ENCODE peak calls at places on chromosomes 3 and 15, in eight cellular contexts. One of them, this sample, is unnamed.
A peak's percentile ranks its signal among the peaks of the same experiment; 100 is the strongest.

GRCh38 chr3:100033184-100033583 is 81.1 kb downstream of the FILIP1L start:
- DNase-seq in NCI-H69: no peak
- DNase-seq in activated CD4-positive, alpha-beta T cell treated with anti-CD3 and anti-CD28 coated beads, Interleukin-2, amount 50 U/mL, for 4 hours: no peak
- DNase-seq in IMR-90: peak; percentile 81
- DNase-seq in stimulated activated CD4-positive, alpha-beta T cell treated with anti-CD3 and anti-CD28 coated beads, Interleukin-2, amount 100 ng/mL, for 48 hours: no peak
- DNase-seq in AG10803: peak; percentile 83
- DNase-seq in SK-N-DZ: no peak
- DNase-seq in NK-92 treated with Interleukin-12 subunit alpha and Interleukin-12 subunit beta, amount 100 ng/mL, for 24 hours: no peak
- DNase-seq in this sample: peak; percentile 36

GRCh38 chr3:169575381-169575780 is 88.1 kb downstream of the MECOM start:
- DNase-seq in NCI-H69: peak; percentile 96
- DNase-seq in activated CD4-positive, alpha-beta T cell treated with anti-CD3 and anti-CD28 coated beads, Interleukin-2, amount 50 U/mL, for 4 hours: no peak
- DNase-seq in IMR-90: peak; percentile 45
- DNase-seq in stimulated activated CD4-positive, alpha-beta T cell treated with anti-CD3 and anti-CD28 coated beads, Interleukin-2, amount 100 ng/mL, for 48 hours: no peak
- DNase-seq in AG10803: peak; percentile 9
- DNase-seq in SK-N-DZ: no peak
- DNase-seq in NK-92 treated with Interleukin-12 subunit alpha and Interleukin-12 subunit beta, amount 100 ng/mL, for 24 hours: no peak
- DNase-seq in this sample: peak; percentile 47

GRCh38 chr15:81531141-81531592 is 157.2 kb upstream of the TMC3 start:
- DNase-seq in NCI-H69: no peak
- DNase-seq in activated CD4-positive, alpha-beta T cell treated with anti-CD3 and anti-CD28 coated beads, Interleukin-2, amount 50 U/mL, for 4 hours: no peak
- DNase-seq in IMR-90: peak; percentile 10
- DNase-seq in stimulated activated CD4-positive, alpha-beta T cell treated with anti-CD3 and anti-CD28 coated beads, Interleukin-2, amount 100 ng/mL, for 48 hours: no peak
- DNase-seq in AG10803: no peak
- DNase-seq in SK-N-DZ: no peak
- DNase-seq in NK-92 treated with Interleukin-12 subunit alpha and Interleukin-12 subunit beta, amount 100 ng/mL, for 24 hours: no peak
- DNase-seq in this sample: peak; percentile 10

GRCh38 chr3:153621988-153622387 is 460.0 kb downstream of the RAP2B start:
- DNase-seq in NCI-H69: peak; percentile 7
- DNase-seq in activated CD4-positive, alpha-beta T cell treated with anti-CD3 and anti-CD28 coated beads, Interleukin-2, amount 50 U/mL, for 4 hours: no peak
- DNase-seq in IMR-90: no peak
- DNase-seq in stimulated activated CD4-positive, alpha-beta T cell treated with anti-CD3 and anti-CD28 coated beads, Interleukin-2, amount 100 ng/mL, for 48 hours: no peak
- DNase-seq in AG10803: no peak
- DNase-seq in SK-N-DZ: no peak
- DNase-seq in NK-92 treated with Interleukin-12 subunit alpha and Interleukin-12 subunit beta, amount 100 ng/mL, for 24 hours: no peak
- DNase-seq in this sample: no peak

GRCh38 chr3:133295199-133295901 is 104.5 kb upstream of the BFSP2 start:
- DNase-seq in NCI-H69: peak; percentile 85
- DNase-seq in activated CD4-positive, alpha-beta T cell treated with anti-CD3 and anti-CD28 coated beads, Interleukin-2, amount 50 U/mL, for 4 hours: no peak
- DNase-seq in IMR-90: peak; percentile 81
- DNase-seq in stimulated activated CD4-positive, alpha-beta T cell treated with anti-CD3 and anti-CD28 coated beads, Interleukin-2, amount 100 ng/mL, for 48 hours: no peak
- DNase-seq in AG10803: peak; percentile 37
- DNase-seq in SK-N-DZ: no peak
- DNase-seq in NK-92 treated with Interleukin-12 subunit alpha and Interleukin-12 subunit beta, amount 100 ng/mL, for 24 hours: no peak
- DNase-seq in this sample: peak; percentile 54

GRCh38 chr3:128167973-128168674 is 14.8 kb downstream of the EEFSEC start:
- DNase-seq in NCI-H69: peak; percentile 24
- DNase-seq in activated CD4-positive, alpha-beta T cell treated with anti-CD3 and anti-CD28 coated beads, Interleukin-2, amount 50 U/mL, for 4 hours: no peak
- DNase-seq in IMR-90: no peak
- DNase-seq in stimulated activated CD4-positive, alpha-beta T cell treated with anti-CD3 and anti-CD28 coated beads, Interleukin-2, amount 100 ng/mL, for 48 hours: no peak
- DNase-seq in AG10803: peak; percentile 18
- DNase-seq in SK-N-DZ: no peak
- DNase-seq in NK-92 treated with Interleukin-12 subunit alpha and Interleukin-12 subunit beta, amount 100 ng/mL, for 24 hours: no peak
- DNase-seq in this sample: no peak

GRCh38 chr3:191047930-191048329 is 151.1 kb upstream of the OSTN start:
- DNase-seq in NCI-H69: no peak
- DNase-seq in activated CD4-positive, alpha-beta T cell treated with anti-CD3 and anti-CD28 coated beads, Interleukin-2, amount 50 U/mL, for 4 hours: no peak
- DNase-seq in IMR-90: peak; percentile 50
- DNase-seq in stimulated activated CD4-positive, alpha-beta T cell treated with anti-CD3 and anti-CD28 coated beads, Interleukin-2, amount 100 ng/mL, for 48 hours: no peak
- DNase-seq in AG10803: no peak
- DNase-seq in SK-N-DZ: no peak
- DNase-seq in NK-92 treated with Interleukin-12 subunit alpha and Interleukin-12 subunit beta, amount 100 ng/mL, for 24 hours: no peak
- DNase-seq in this sample: no peak

GRCh38 chr3:170037463-170038433 is at the start of gene GPR160:
- DNase-seq in NCI-H69: peak; percentile 93
- DNase-seq in activated CD4-positive, alpha-beta T cell treated with anti-CD3 and anti-CD28 coated beads, Interleukin-2, amount 50 U/mL, for 4 hours: peak; percentile 70
- DNase-seq in IMR-90: peak; percentile 15
- DNase-seq in stimulated activated CD4-positive, alpha-beta T cell treated with anti-CD3 and anti-CD28 coated beads, Interleukin-2, amount 100 ng/mL, for 48 hours: peak; percentile 89
- DNase-seq in AG10803: peak; percentile 12
- DNase-seq in SK-N-DZ: peak; percentile 68
- DNase-seq in NK-92 treated with Interleukin-12 subunit alpha and Interleukin-12 subunit beta, amount 100 ng/mL, for 24 hours: no peak
- DNase-seq in this sample: peak; percentile 42

GRCh38 chr3:178434206-178434805 is 101.9 kb upstream of the KCNMB2 start:
- DNase-seq in NCI-H69: peak; percentile 86
- DNase-seq in activated CD4-positive, alpha-beta T cell treated with anti-CD3 and anti-CD28 coated beads, Interleukin-2, amount 50 U/mL, for 4 hours: no peak
- DNase-seq in IMR-90: no peak
- DNase-seq in stimulated activated CD4-positive, alpha-beta T cell treated with anti-CD3 and anti-CD28 coated beads, Interleukin-2, amount 100 ng/mL, for 48 hours: no peak
- DNase-seq in AG10803: no peak
- DNase-seq in SK-N-DZ: peak; percentile 53
- DNase-seq in NK-92 treated with Interleukin-12 subunit alpha and Interleukin-12 subunit beta, amount 100 ng/mL, for 24 hours: no peak
- DNase-seq in this sample: no peak

GRCh38 chr3:99534951-99535704 is 103.3 kb upstream of the COL8A1 start:
- DNase-seq in NCI-H69: no peak
- DNase-seq in activated CD4-positive, alpha-beta T cell treated with anti-CD3 and anti-CD28 coated beads, Interleukin-2, amount 50 U/mL, for 4 hours: no peak
- DNase-seq in IMR-90: peak; percentile 93
- DNase-seq in stimulated activated CD4-positive, alpha-beta T cell treated with anti-CD3 and anti-CD28 coated beads, Interleukin-2, amount 100 ng/mL, for 48 hours: no peak
- DNase-seq in AG10803: peak; percentile 74
- DNase-seq in SK-N-DZ: no peak
- DNase-seq in NK-92 treated with Interleukin-12 subunit alpha and Interleukin-12 subunit beta, amount 100 ng/mL, for 24 hours: no peak
- DNase-seq in this sample: peak; percentile 86

GRCh38 chr15:59976480-59976879 is 27.6 kb upstream of the FOXB1 start:
- DNase-seq in NCI-H69: no peak
- DNase-seq in activated CD4-positive, alpha-beta T cell treated with anti-CD3 and anti-CD28 coated beads, Interleukin-2, amount 50 U/mL, for 4 hours: no peak
- DNase-seq in IMR-90: no peak
- DNase-seq in stimulated activated CD4-positive, alpha-beta T cell treated with anti-CD3 and anti-CD28 coated beads, Interleukin-2, amount 100 ng/mL, for 48 hours: no peak
- DNase-seq in AG10803: no peak
- DNase-seq in SK-N-DZ: no peak
- DNase-seq in NK-92 treated with Interleukin-12 subunit alpha and Interleukin-12 subunit beta, amount 100 ng/mL, for 24 hours: peak; percentile 73
- DNase-seq in this sample: no peak

GRCh38 chr15:53506370-53506769 is 253.1 kb downstream of the WDR72 start:
- DNase-seq in NCI-H69: peak; percentile 32
- DNase-seq in activated CD4-positive, alpha-beta T cell treated with anti-CD3 and anti-CD28 coated beads, Interleukin-2, amount 50 U/mL, for 4 hours: no peak
- DNase-seq in IMR-90: no peak
- DNase-seq in stimulated activated CD4-positive, alpha-beta T cell treated with anti-CD3 and anti-CD28 coated beads, Interleukin-2, amount 100 ng/mL, for 48 hours: no peak
- DNase-seq in AG10803: no peak
- DNase-seq in SK-N-DZ: no peak
- DNase-seq in NK-92 treated with Interleukin-12 subunit alpha and Interleukin-12 subunit beta, amount 100 ng/mL, for 24 hours: no peak
- DNase-seq in this sample: no peak

GRCh38 chr15:50627351-50628055 is 59.1 kb downstream of the TRPM7 start:
- DNase-seq in NCI-H69: no peak
- DNase-seq in activated CD4-positive, alpha-beta T cell treated with anti-CD3 and anti-CD28 coated beads, Interleukin-2, amount 50 U/mL, for 4 hours: no peak
- DNase-seq in IMR-90: peak; percentile 50
- DNase-seq in stimulated activated CD4-positive, alpha-beta T cell treated with anti-CD3 and anti-CD28 coated beads, Interleukin-2, amount 100 ng/mL, for 48 hours: no peak
- DNase-seq in AG10803: peak; percentile 25
- DNase-seq in SK-N-DZ: no peak
- DNase-seq in NK-92 treated with Interleukin-12 subunit alpha and Interleukin-12 subunit beta, amount 100 ng/mL, for 24 hours: no peak
- DNase-seq in this sample: peak; percentile 36

GRCh38 chr3:189269356-189269755 is 97.6 kb downstream of the TPRG1 start:
- DNase-seq in NCI-H69: no peak
- DNase-seq in activated CD4-positive, alpha-beta T cell treated with anti-CD3 and anti-CD28 coated beads, Interleukin-2, amount 50 U/mL, for 4 hours: no peak
- DNase-seq in IMR-90: no peak
- DNase-seq in stimulated activated CD4-positive, alpha-beta T cell treated with anti-CD3 and anti-CD28 coated beads, Interleukin-2, amount 100 ng/mL, for 48 hours: no peak
- DNase-seq in AG10803: peak; percentile 61
- DNase-seq in SK-N-DZ: no peak
- DNase-seq in NK-92 treated with Interleukin-12 subunit alpha and Interleukin-12 subunit beta, amount 100 ng/mL, for 24 hours: no peak
- DNase-seq in this sample: no peak

GRCh38 chr3:129324855-129325254 is 46.2 kb downstream of the HMCES start:
- DNase-seq in NCI-H69: no peak
- DNase-seq in activated CD4-positive, alpha-beta T cell treated with anti-CD3 and anti-CD28 coated beads, Interleukin-2, amount 50 U/mL, for 4 hours: no peak
- DNase-seq in IMR-90: no peak
- DNase-seq in stimulated activated CD4-positive, alpha-beta T cell treated with anti-CD3 and anti-CD28 coated beads, Interleukin-2, amount 100 ng/mL, for 48 hours: no peak
- DNase-seq in AG10803: no peak
- DNase-seq in SK-N-DZ: no peak
- DNase-seq in NK-92 treated with Interleukin-12 subunit alpha and Interleukin-12 subunit beta, amount 100 ng/mL, for 24 hours: no peak
- DNase-seq in this sample: no peak

GRCh38 chr15:93974804-93975481 is 256.4 kb upstream of the MCTP2 start:
- DNase-seq in NCI-H69: peak; percentile 57
- DNase-seq in activated CD4-positive, alpha-beta T cell treated with anti-CD3 and anti-CD28 coated beads, Interleukin-2, amount 50 U/mL, for 4 hours: no peak
- DNase-seq in IMR-90: peak; percentile 5
- DNase-seq in stimulated activated CD4-positive, alpha-beta T cell treated with anti-CD3 and anti-CD28 coated beads, Interleukin-2, amount 100 ng/mL, for 48 hours: no peak
- DNase-seq in AG10803: peak; percentile 35
- DNase-seq in SK-N-DZ: no peak
- DNase-seq in NK-92 treated with Interleukin-12 subunit alpha and Interleukin-12 subunit beta, amount 100 ng/mL, for 24 hours: no peak
- DNase-seq in this sample: no peak

GRCh38 chr15:28128036-28128435 is 28.9 kb upstream of the OCA2 start:
- DNase-seq in NCI-H69: no peak
- DNase-seq in activated CD4-positive, alpha-beta T cell treated with anti-CD3 and anti-CD28 coated beads, Interleukin-2, amount 50 U/mL, for 4 hours: no peak
- DNase-seq in IMR-90: no peak
- DNase-seq in stimulated activated CD4-positive, alpha-beta T cell treated with anti-CD3 and anti-CD28 coated beads, Interleukin-2, amount 100 ng/mL, for 48 hours: no peak
- DNase-seq in AG10803: no peak
- DNase-seq in SK-N-DZ: no peak
- DNase-seq in NK-92 treated with Interleukin-12 subunit alpha and Interleukin-12 subunit beta, amount 100 ng/mL, for 24 hours: no peak
- DNase-seq in this sample: no peak

GRCh38 chr3:127775398-127776109 is 46.8 kb downstream of the MGLL start:
- DNase-seq in NCI-H69: peak; percentile 95
- DNase-seq in activated CD4-positive, alpha-beta T cell treated with anti-CD3 and anti-CD28 coated beads, Interleukin-2, amount 50 U/mL, for 4 hours: no peak
- DNase-seq in IMR-90: peak; percentile 90
- DNase-seq in stimulated activated CD4-positive, alpha-beta T cell treated with anti-CD3 and anti-CD28 coated beads, Interleukin-2, amount 100 ng/mL, for 48 hours: no peak
- DNase-seq in AG10803: peak; percentile 73
- DNase-seq in SK-N-DZ: no peak
- DNase-seq in NK-92 treated with Interleukin-12 subunit alpha and Interleukin-12 subunit beta, amount 100 ng/mL, for 24 hours: no peak
- DNase-seq in this sample: peak; percentile 90

GRCh38 chr15:66598095-66598815 is 32.5 kb upstream of the LCTL start:
- DNase-seq in NCI-H69: no peak
- DNase-seq in activated CD4-positive, alpha-beta T cell treated with anti-CD3 and anti-CD28 coated beads, Interleukin-2, amount 50 U/mL, for 4 hours: no peak
- DNase-seq in IMR-90: no peak
- DNase-seq in stimulated activated CD4-positive, alpha-beta T cell treated with anti-CD3 and anti-CD28 coated beads, Interleukin-2, amount 100 ng/mL, for 48 hours: no peak
- DNase-seq in AG10803: no peak
- DNase-seq in SK-N-DZ: no peak
- DNase-seq in NK-92 treated with Interleukin-12 subunit alpha and Interleukin-12 subunit beta, amount 100 ng/mL, for 24 hours: no peak
- DNase-seq in this sample: no peak

GRCh38 chr3:124084398-124084881 is 92.5 kb upstream of the ROPN1 start:
- DNase-seq in NCI-H69: peak; percentile 88
- DNase-seq in activated CD4-positive, alpha-beta T cell treated with anti-CD3 and anti-CD28 coated beads, Interleukin-2, amount 50 U/mL, for 4 hours: no peak
- DNase-seq in IMR-90: peak; percentile 20
- DNase-seq in stimulated activated CD4-positive, alpha-beta T cell treated with anti-CD3 and anti-CD28 coated beads, Interleukin-2, amount 100 ng/mL, for 48 hours: no peak
- DNase-seq in AG10803: peak; percentile 96
- DNase-seq in SK-N-DZ: no peak
- DNase-seq in NK-92 treated with Interleukin-12 subunit alpha and Interleukin-12 subunit beta, amount 100 ng/mL, for 24 hours: no peak
- DNase-seq in this sample: no peak

GRCh38 chr15:23422099-23422945 is 24.7 kb downstream of the GOLGA6L2 start:
- DNase-seq in NCI-H69: no peak
- DNase-seq in activated CD4-positive, alpha-beta T cell treated with anti-CD3 and anti-CD28 coated beads, Interleukin-2, amount 50 U/mL, for 4 hours: no peak
- DNase-seq in IMR-90: no peak
- DNase-seq in stimulated activated CD4-positive, alpha-beta T cell treated with anti-CD3 and anti-CD28 coated beads, Interleukin-2, amount 100 ng/mL, for 48 hours: no peak
- DNase-seq in AG10803: no peak
- DNase-seq in SK-N-DZ: no peak
- DNase-seq in NK-92 treated with Interleukin-12 subunit alpha and Interleukin-12 subunit beta, amount 100 ng/mL, for 24 hours: no peak
- DNase-seq in this sample: no peak

GRCh38 chr15:89575656-89576416 is 567 bp downstream of the TICRR start:
- DNase-seq in NCI-H69: peak; percentile 41
- DNase-seq in activated CD4-positive, alpha-beta T cell treated with anti-CD3 and anti-CD28 coated beads, Interleukin-2, amount 50 U/mL, for 4 hours: no peak
- DNase-seq in IMR-90: peak; percentile 4
- DNase-seq in stimulated activated CD4-positive, alpha-beta T cell treated with anti-CD3 and anti-CD28 coated beads, Interleukin-2, amount 100 ng/mL, for 48 hours: peak; percentile 11
- DNase-seq in AG10803: no peak
- DNase-seq in SK-N-DZ: peak; percentile 20
- DNase-seq in NK-92 treated with Interleukin-12 subunit alpha and Interleukin-12 subunit beta, amount 100 ng/mL, for 24 hours: peak; percentile 44
- DNase-seq in this sample: peak; percentile 33

GRCh38 chr3:104066658-104067057 is 1300.1 kb upstream of the ALCAM start:
- DNase-seq in NCI-H69: no peak
- DNase-seq in activated CD4-positive, alpha-beta T cell treated with anti-CD3 and anti-CD28 coated beads, Interleukin-2, amount 50 U/mL, for 4 hours: no peak
- DNase-seq in IMR-90: no peak
- DNase-seq in stimulated activated CD4-positive, alpha-beta T cell treated with anti-CD3 and anti-CD28 coated beads, Interleukin-2, amount 100 ng/mL, for 48 hours: no peak
- DNase-seq in AG10803: peak; percentile 36
- DNase-seq in SK-N-DZ: no peak
- DNase-seq in NK-92 treated with Interleukin-12 subunit alpha and Interleukin-12 subunit beta, amount 100 ng/mL, for 24 hours: no peak
- DNase-seq in this sample: peak; percentile 62

GRCh38 chr15:38128389-38128788 is 124.2 kb upstream of the SPRED1 start:
- DNase-seq in NCI-H69: no peak
- DNase-seq in activated CD4-positive, alpha-beta T cell treated with anti-CD3 and anti-CD28 coated beads, Interleukin-2, amount 50 U/mL, for 4 hours: no peak
- DNase-seq in IMR-90: peak; percentile 8
- DNase-seq in stimulated activated CD4-positive, alpha-beta T cell treated with anti-CD3 and anti-CD28 coated beads, Interleukin-2, amount 100 ng/mL, for 48 hours: no peak
- DNase-seq in AG10803: peak; percentile 54
- DNase-seq in SK-N-DZ: no peak
- DNase-seq in NK-92 treated with Interleukin-12 subunit alpha and Interleukin-12 subunit beta, amount 100 ng/mL, for 24 hours: no peak
- DNase-seq in this sample: peak; percentile 35

GRCh38 chr3:183489455-183490210 is 61.2 kb upstream of the MCF2L2 start:
- DNase-seq in NCI-H69: no peak
- DNase-seq in activated CD4-positive, alpha-beta T cell treated with anti-CD3 and anti-CD28 coated beads, Interleukin-2, amount 50 U/mL, for 4 hours: no peak
- DNase-seq in IMR-90: peak; percentile 43
- DNase-seq in stimulated activated CD4-positive, alpha-beta T cell treated with anti-CD3 and anti-CD28 coated beads, Interleukin-2, amount 100 ng/mL, for 48 hours: no peak
- DNase-seq in AG10803: peak; percentile 62
- DNase-seq in SK-N-DZ: no peak
- DNase-seq in NK-92 treated with Interleukin-12 subunit alpha and Interleukin-12 subunit beta, amount 100 ng/mL, for 24 hours: no peak
- DNase-seq in this sample: peak; percentile 19

GRCh38 chr15:49881433-49881832 is 237.6 kb downstream of the ATP8B4 start:
- DNase-seq in NCI-H69: no peak
- DNase-seq in activated CD4-positive, alpha-beta T cell treated with anti-CD3 and anti-CD28 coated beads, Interleukin-2, amount 50 U/mL, for 4 hours: no peak
- DNase-seq in IMR-90: no peak
- DNase-seq in stimulated activated CD4-positive, alpha-beta T cell treated with anti-CD3 and anti-CD28 coated beads, Interleukin-2, amount 100 ng/mL, for 48 hours: no peak
- DNase-seq in AG10803: no peak
- DNase-seq in SK-N-DZ: no peak
- DNase-seq in NK-92 treated with Interleukin-12 subunit alpha and Interleukin-12 subunit beta, amount 100 ng/mL, for 24 hours: no peak
- DNase-seq in this sample: no peak

GRCh38 chr15:51870774-51871173 is 41.3 kb downstream of the TMOD3 start:
- DNase-seq in NCI-H69: no peak
- DNase-seq in activated CD4-positive, alpha-beta T cell treated with anti-CD3 and anti-CD28 coated beads, Interleukin-2, amount 50 U/mL, for 4 hours: no peak
- DNase-seq in IMR-90: no peak
- DNase-seq in stimulated activated CD4-positive, alpha-beta T cell treated with anti-CD3 and anti-CD28 coated beads, Interleukin-2, amount 100 ng/mL, for 48 hours: no peak
- DNase-seq in AG10803: no peak
- DNase-seq in SK-N-DZ: no peak
- DNase-seq in NK-92 treated with Interleukin-12 subunit alpha and Interleukin-12 subunit beta, amount 100 ng/mL, for 24 hours: no peak
- DNase-seq in this sample: no peak

GRCh38 chr3:182393151-182393550 is 400.2 kb upstream of the ATP11B start:
- DNase-seq in NCI-H69: peak; percentile 16
- DNase-seq in activated CD4-positive, alpha-beta T cell treated with anti-CD3 and anti-CD28 coated beads, Interleukin-2, amount 50 U/mL, for 4 hours: no peak
- DNase-seq in IMR-90: no peak
- DNase-seq in stimulated activated CD4-positive, alpha-beta T cell treated with anti-CD3 and anti-CD28 coated beads, Interleukin-2, amount 100 ng/mL, for 48 hours: no peak
- DNase-seq in AG10803: no peak
- DNase-seq in SK-N-DZ: no peak
- DNase-seq in NK-92 treated with Interleukin-12 subunit alpha and Interleukin-12 subunit beta, amount 100 ng/mL, for 24 hours: no peak
- DNase-seq in this sample: no peak